ENCODE peak calls at places on chromosomes 1 and 21, in nine cellular contexts. S is right atrium auricular region; B is GM23248; X is IMR-90; O is spleen; U is transverse colon; I is heart right ventricle; M is thoracic aorta; D is CD4-positive, alpha-beta memory T cell. T is an unnamed sample. For H3K4me1, the result is how much of the 10 kb centered on the place peaks cover.

GRCh38 chr1:197526736-197527371 is 248.4 kb downstream of the DENND1B start:
- DNase-seq in M (no peak), X (peak), D (peak), O (no peak), U (no peak), S (no peak), I (no peak), B (peak), T (no peak)

GRCh38 chr1:9784508-9785133 is 39.1 kb downstream of the CLSTN1 start:
- DNase-seq in M (no peak), B (peak), I (no peak), U (peak), S (no peak), O (no peak), D (peak), X (peak), T (no peak)

GRCh38 chr1:145777357-145778145 is 46.3 kb downstream of the RNF115 start:
- DNase-seq in I (no peak), X (no peak), D (no peak), U (no peak), O (no peak), M (no peak), S (no peak), B (peak), T (no peak)

GRCh38 chr21:38925923-38926322 is 120.2 kb downstream of the ETS2 start:
- DNase-seq in X (peak), S (peak), I (peak), O (no peak), U (peak), D (no peak), B (peak), M (peak), T (peak)

GRCh38 chr1:204139088-204139487 is 12.8 kb downstream of the ETNK2 start:
- DNase-seq in D (no peak), X (no peak), I (no peak), U (no peak), O (no peak), S (no peak), B (no peak), M (no peak), T (no peak)

GRCh38 chr21:36641886-36642285 is 57.0 kb upstream of the SIM2 start:
- DNase-seq in U (no peak), M (no peak), X (no peak), B (no peak), I (no peak), S (no peak), O (no peak), D (no peak), T (no peak)

GRCh38 chr1:214332950-214333798 is 52.2 kb downstream of the SMYD2 start:
- DNase-seq in D (peak), B (peak), X (peak), M (no peak), O (no peak), I (peak), S (peak), U (peak), T (peak)

GRCh38 chr1:74937176-74937575 is 197.0 kb upstream of the LHX8 start:
- DNase-seq in M (no peak), D (no peak), I (no peak), X (no peak), U (no peak), O (no peak), S (no peak), B (no peak), T (no peak)

GRCh38 chr1:223556414-223557124 is 108.9 kb downstream of the CAPN8 start:
- DNase-seq in D (no peak), X (peak), U (peak), O (no peak), S (no peak), I (peak), M (no peak), B (peak), T (peak)

GRCh38 chr1:25245809-25246599 is 1.2 kb downstream of the RSRP1 start:
- DNase-seq in I (no peak), S (no peak), O (peak), X (peak), D (no peak), M (no peak), B (peak), U (peak), T (no peak)

GRCh38 chr1:234975122-234975940 is 153.3 kb downstream of the TOMM20 start:
- DNase-seq in U (no peak), I (no peak), B (peak), O (no peak), D (no peak), M (no peak), S (no peak), X (peak), T (no peak)

GRCh38 chr1:179310271-179310670 is 16.7 kb downstream of the SOAT1 start:
- DNase-seq in X (peak), O (no peak), I (no peak), U (no peak), D (no peak), B (peak), M (no peak), S (no peak), T (no peak)

GRCh38 chr1:221478050-221478949 is 263.6 kb downstream of the DUSP10 start:
- DNase-seq in I (peak), M (no peak), X (peak), O (no peak), D (peak), B (peak), U (peak), S (peak), T (peak)

GRCh38 chr1:33763406-33763805 is 100.5 kb upstream of the HMGB4 start:
- DNase-seq in I (no peak), D (no peak), S (no peak), B (peak), O (no peak), U (no peak), M (no peak), X (peak), T (peak)

GRCh38 chr1:184822267-184822666 is 67.6 kb upstream of the EDEM3 start:
- DNase-seq in M (no peak), I (no peak), X (no peak), O (no peak), S (no peak), U (no peak), B (no peak), D (no peak), T (no peak)

GRCh38 chr1:110310300-110310699 is 28.9 kb upstream of the RBM15 start:
- DNase-seq in O (no peak), D (no peak), X (no peak), M (no peak), S (no peak), U (no peak), I (peak), B (no peak), T (no peak)

GRCh38 chr1:155478270-155478852 is 84.2 kb downstream of the ASH1L start:
- DNase-seq in O (no peak), M (no peak), U (no peak), D (no peak), I (no peak), X (no peak), B (no peak), S (no peak), T (no peak)

GRCh38 chr1:196609114-196609737 is 986 bp upstream of the KCNT2 start:
- DNase-seq in S (peak), M (no peak), X (peak), O (no peak), B (peak), D (peak), U (no peak), I (peak), T (no peak)

GRCh38 chr1:221794925-221795324 is 53.0 kb upstream of the DUSP10 start:
- DNase-seq in I (no peak), O (no peak), S (no peak), X (no peak), D (no peak), M (no peak), B (no peak), U (no peak), T (no peak)

GRCh38 chr21:19507682-19508260 is 1104.2 kb upstream of the TMPRSS15 start:
- DNase-seq in X (no peak), O (no peak), D (no peak), I (no peak), S (no peak), B (no peak), M (no peak), U (no peak), T (no peak)

GRCh38 chr1:109535971-109536491 is 3.6 kb upstream of the GPR61 start:
- DNase-seq in D (no peak), B (no peak), O (no peak), M (no peak), U (no peak), X (no peak), S (peak), I (peak), T (peak)

GRCh38 chr1:3652538-3653285 is 396 bp downstream of the TP73 start:
- DNase-seq in X (no peak), B (no peak), S (no peak), U (no peak), I (no peak), O (peak), D (no peak), M (no peak), T (no peak)

GRCh38 chr1:17289756-17290155 is 18.2 kb upstream of the PADI4 start:
- DNase-seq in O (peak), U (no peak), M (no peak), D (no peak), S (no peak), B (peak), I (no peak), X (peak), T (no peak)

GRCh38 chr1:13764933-13765332 is 64.9 kb downstream of the PRDM2 start:
- DNase-seq in S (no peak), U (no peak), I (no peak), M (no peak), O (no peak), B (no peak), X (no peak), D (no peak), T (no peak)

GRCh38 chr1:222891578-222891977 is 76.7 kb downstream of the DISP1 start:
- DNase-seq in S (no peak), I (no peak), B (no peak), X (no peak), U (no peak), D (no peak), O (no peak), M (no peak), T (no peak)

GRCh38 chr1:58804853-58805252 is 21.0 kb upstream of the JUN start:
- DNase-seq in X (no peak), B (no peak), O (no peak), S (no peak), U (no peak), M (no peak), I (no peak), D (no peak), T (no peak)

GRCh38 chr21:44994581-44995171 is 54.8 kb downstream of the SLX9 start:
- DNase-seq in B (peak), S (no peak), U (no peak), X (no peak), D (no peak), I (peak), M (no peak), O (peak), T (peak)

GRCh38 chr1:232634086-232634485 is 4.2 kb upstream of the SIPA1L2 start:
- DNase-seq in X (no peak), M (no peak), I (no peak), B (no peak), D (no peak), S (no peak), U (peak), O (peak), T (peak)

GRCh38 chr1:39525366-39526165 is 34.1 kb downstream of the BMP8A start:
- DNase-seq in U (peak), D (no peak), O (peak), I (peak), M (no peak), B (no peak), X (no peak), S (no peak), T (no peak)

GRCh38 chr1:162185299-162185698 is 115.8 kb downstream of the NOS1AP start:
- DNase-seq in U (no peak), O (no peak), M (no peak), B (peak), D (no peak), X (no peak), I (no peak), S (no peak), T (no peak)

GRCh38 chr21:45889115-45889708 is 92.4 kb upstream of the COL6A1 start:
- DNase-seq in O (peak), B (no peak), I (peak), D (no peak), M (no peak), X (no peak), U (no peak), S (no peak), T (no peak)

GRCh38 chr1:180365039-180365438 is 135.0 kb downstream of the LHX4 start:
- DNase-seq in X (no peak), O (no peak), S (no peak), U (no peak), M (no peak), I (no peak), B (peak), D (no peak), T (no peak)

GRCh38 chr1:19762175-19762779 is 37.4 kb downstream of the TMCO4 start:
- DNase-seq in O (no peak), U (peak), B (peak), D (no peak), M (no peak), X (peak), S (no peak), I (no peak), T (no peak)

GRCh38 chr1:77143529-77144121 is 75.6 kb downstream of the PIGK start:
- DNase-seq in D (peak), B (peak), I (no peak), S (no peak), X (peak), U (no peak), O (no peak), M (no peak), T (no peak)

GRCh38 chr1:39453603-39454002 is 37.8 kb upstream of the BMP8A start:
- DNase-seq in O (no peak), S (peak), M (peak), I (peak), D (no peak), X (peak), B (peak), U (peak), T (peak)

GRCh38 chr21:39224930-39225329 is 41.7 kb upstream of the PSMG1 start:
- DNase-seq in X (no peak), M (no peak), B (no peak), U (no peak), O (no peak), D (no peak), S (no peak), I (no peak), T (no peak)

GRCh38 chr21:38505654-38506523 is 7.6 kb upstream of the ERG start:
- DNase-seq in O (no peak), B (peak), M (no peak), D (no peak), X (peak), S (no peak), U (no peak), I (no peak), T (no peak)

GRCh38 chr1:84174051-84174556 is 30.0 kb downstream of the PRKACB start:
- DNase-seq in D (no peak), M (no peak), O (no peak), B (peak), X (peak), I (no peak), S (no peak), U (no peak), T (no peak)

GRCh38 chr1:60035925-60036324 is 37.6 kb downstream of the C1orf87 start:
- DNase-seq in O (no peak), S (no peak), B (no peak), D (no peak), M (no peak), X (no peak), U (no peak), I (no peak), T (no peak)

GRCh38 chr1:147600119-147601111 is 59.1 kb downstream of the BCL9 start:
- DNase-seq in I (no peak), O (no peak), U (no peak), M (peak), S (no peak), B (peak), X (peak), D (no peak), T (no peak)
- H3K4me1 ChIP-seq in I (under half), O (under half), U (under half), M (under half), S (under half), B (under half), X (under half), D (under half), T (under half)

GRCh38 chr21:31577280-31577679 is 82.2 kb upstream of the SOD1 start:
- DNase-seq in I (no peak), O (no peak), X (no peak), M (no peak), S (no peak), B (peak), D (no peak), U (no peak), T (no peak)

GRCh38 chr21:31586118-31586517 is 73.4 kb upstream of the SOD1 start:
- DNase-seq in X (no peak), O (no peak), U (no peak), I (no peak), M (no peak), D (no peak), S (no peak), B (no peak), T (no peak)

GRCh38 chr21:31576428-31576827 is 83.1 kb upstream of the SOD1 start:
- DNase-seq in O (peak), B (peak), U (no peak), S (no peak), X (no peak), D (no peak), I (no peak), M (no peak), T (no peak)

DNA sequence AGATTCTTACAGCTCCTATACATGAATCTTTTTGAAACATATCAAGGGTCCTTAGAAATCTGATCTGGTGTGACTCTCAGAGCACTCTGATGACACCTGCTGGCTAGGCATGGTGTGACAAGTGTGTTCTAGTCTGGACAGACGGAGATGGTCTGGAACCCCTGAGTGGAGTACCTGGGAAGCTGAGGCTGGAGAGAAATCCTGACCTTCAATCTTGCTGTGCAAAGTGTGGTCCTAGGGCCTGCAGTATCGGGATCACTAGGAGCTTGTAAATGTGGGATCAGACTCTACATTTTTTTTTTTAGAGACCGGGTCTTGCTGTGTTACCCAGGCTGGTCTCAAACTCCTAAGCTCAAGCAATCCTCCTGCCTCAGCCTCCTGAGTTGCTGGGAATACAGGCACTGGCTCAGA is 78.6 kb upstream of the SOD1 start:
- DNase-seq in D (peak), B (peak), M (peak), S (peak), X (peak), O (no peak), U (peak), I (peak), T (peak)
- H3K4me1 ChIP-seq in D (under half), B (under half), M (under half), S (under half), X (under half), O (under half), U (under half), I (under half), T (under half)

GRCh38 chr1:23573574-23574182 is 14.4 kb upstream of the ID3 start:
- DNase-seq in X (no peak), M (no peak), S (no peak), I (no peak), O (no peak), U (no peak), B (no peak), D (no peak), T (no peak)
- H3K4me1 ChIP-seq in X (under half), M (under half), S (under half), I (under half), O (half or more), U (under half), B (under half), D (under half), T (under half)

DNA sequence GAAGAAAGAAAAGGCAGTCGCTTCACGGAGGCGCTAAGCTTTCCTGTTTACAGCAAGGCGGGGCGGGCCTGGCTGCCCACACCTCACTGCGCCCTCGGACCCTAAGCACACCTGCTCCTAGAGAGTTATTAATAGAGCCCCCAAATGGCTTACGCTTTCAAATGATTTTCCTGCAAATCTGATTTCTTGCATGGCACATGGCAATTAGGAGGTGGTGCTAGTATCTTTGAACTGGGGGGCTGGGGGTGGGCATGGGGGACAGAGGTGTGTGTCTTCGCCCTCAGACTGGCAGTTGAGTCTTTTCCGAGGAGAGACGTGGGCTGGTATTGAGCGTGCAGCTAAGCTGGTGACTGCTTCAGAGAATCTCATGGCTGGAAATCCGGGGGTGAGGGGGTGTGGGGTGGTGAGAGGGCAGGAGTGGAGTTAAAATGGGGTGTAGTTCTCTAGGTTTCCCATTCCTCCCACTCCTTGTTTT is 1.3 kb downstream of the S1PR1 start:
- DNase-seq in S (no peak), U (no peak), O (peak), B (peak), X (no peak), M (no peak), D (peak), I (no peak), T (no peak)
- H3K4me1 ChIP-seq in S (under half), U (under half), O (half or more), B (under half), X (under half), M (under half), D (half or more), I (under half), T (under half)

GRCh38 chr1:85608851-85609250 is 28.3 kb downstream of the CCN1 start:
- DNase-seq in M (no peak), S (no peak), U (no peak), B (peak), I (no peak), O (no peak), D (no peak), X (no peak), T (no peak)
- H3K4me1 ChIP-seq in M (under half), S (under half), U (under half), B (half or more), I (under half), O (under half), D (under half), X (under half), T (under half)

GRCh38 chr1:66266756-66267155 is 267.2 kb upstream of the SGIP1 start:
- DNase-seq in X (no peak), S (no peak), B (peak), O (no peak), D (no peak), M (no peak), I (no peak), U (no peak), T (no peak)
- H3K4me1 ChIP-seq in X (under half), S (half or more), B (half or more), O (under half), D (under half), M (under half), I (half or more), U (under half), T (half or more)

GRCh38 chr1:151312439-151313225 is 14.6 kb downstream of the PI4KB start:
- DNase-seq in S (no peak), M (no peak), X (peak), U (no peak), O (no peak), B (peak), I (no peak), D (no peak), T (no peak)
- H3K4me1 ChIP-seq in S (half or more), M (under half), X (under half), U (under half), O (under half), B (under half), I (half or more), D (under half), T (half or more)

GRCh38 chr1:227429447-227430359 is 111.4 kb upstream of the CDC42BPA start:
- DNase-seq in O (no peak), X (peak), M (no peak), I (peak), S (no peak), D (no peak), U (no peak), B (peak), T (no peak)

GRCh38 chr1:227434808-227435207 is 116.5 kb upstream of the CDC42BPA start:
- DNase-seq in U (no peak), I (no peak), S (no peak), M (no peak), X (no peak), O (no peak), D (no peak), B (no peak), T (no peak)

GRCh38 chr1:227433663-227434062 is 115.4 kb upstream of the CDC42BPA start:
- DNase-seq in O (no peak), U (no peak), I (no peak), S (no peak), X (no peak), D (no peak), B (no peak), M (no peak), T (no peak)

GRCh38 chr1:227432981-227433380 is 114.7 kb upstream of the CDC42BPA start:
- DNase-seq in S (no peak), M (no peak), O (no peak), X (no peak), I (no peak), U (no peak), B (no peak), D (no peak), T (no peak)

GRCh38 chr1:227432181-227432535 is 113.9 kb upstream of the CDC42BPA start:
- DNase-seq in S (no peak), U (no peak), M (no peak), O (no peak), D (no peak), B (no peak), I (no peak), X (no peak), T (no peak)
- H3K4me1 ChIP-seq in S (under half), U (under half), M (under half), O (under half), D (under half), B (under half), I (under half), X (under half), T (under half)